ENCODE peak calls at places on chromosomes 7 and 10, in six cellular contexts. Z is colonic mucosa, R is fibroblast of lung, U is type B pancreatic cell, F is EL, X is hippocampal formation. L is an unnamed sample.

GRCh38 chr10:122648599-122649428 is 50.8 kb downstream of the C10orf120 start:
- DNase-seq in R (peak), F (peak), Z (peak), U (peak), X (peak), L (no peak)

GRCh38 chr7:127885843-127886242 is 145.4 kb downstream of the LRRC4 start:
- DNase-seq in Z (no peak), X (no peak), R (peak), F (peak), U (no peak), L (no peak)

GRCh38 chr10:75035975-75036708 is 75.3 kb upstream of the SAMD8 start:
- DNase-seq in F (peak), X (no peak), R (peak), Z (no peak), U (no peak), L (no peak)

GRCh38 chr7:44819292-44819691 is 22.8 kb downstream of the PPIA start:
- DNase-seq in U (no peak), X (no peak), Z (no peak), R (no peak), F (no peak), L (no peak)

GRCh38 chr10:71780722-71781121 is 7.4 kb upstream of the VSIR start:
- DNase-seq in F (no peak), U (no peak), R (no peak), X (no peak), Z (no peak), L (no peak)

GRCh38 chr7:4694653-4695335 is 12.7 kb downstream of the FOXK1 start:
- DNase-seq in R (peak), U (no peak), X (no peak), Z (no peak), F (peak), L (no peak)

GRCh38 chr7:28784166-28784870 is 173.8 kb downstream of the TRIL start:
- DNase-seq in Z (no peak), U (no peak), R (peak), X (no peak), F (no peak), L (no peak)

GRCh38 chr10:79547973-79548372 is 12.2 kb downstream of the SFTPA2 start:
- DNase-seq in F (no peak), Z (no peak), R (no peak), X (no peak), U (no peak), L (no peak)

GRCh38 chr7:118863961-118864360 is 639.5 kb downstream of the ANKRD7 start:
- DNase-seq in Z (no peak), U (no peak), R (peak), X (no peak), F (no peak), L (no peak)

GRCh38 chr10:102344067-102344466 is 51.4 kb upstream of the NFKB2 start:
- DNase-seq in Z (no peak), X (no peak), R (no peak), U (no peak), F (peak), L (no peak)

GRCh38 chr7:30206942-30207341 is 72.2 kb downstream of the MTURN start:
- DNase-seq in U (no peak), Z (no peak), X (no peak), F (no peak), R (no peak), L (no peak)

GRCh38 chr7:143002106-143002505 is 24.8 kb downstream of the OR9A2 start:
- DNase-seq in F (peak), U (no peak), X (no peak), R (peak), Z (no peak), L (no peak)

GRCh38 chr7:83976302-83976701 is 218.3 kb downstream of the SEMA3A start:
- DNase-seq in Z (no peak), F (peak), X (no peak), R (peak), U (no peak), L (no peak)

GRCh38 chr7:100674441-100675407 is 1.2 kb downstream of the GNB2 start:
- DNase-seq in X (peak), F (no peak), U (no peak), R (no peak), Z (peak), L (peak)

GRCh38 chr7:151013728-151014497 is 10.4 kb downstream of the ATG9B start:
- DNase-seq in X (peak), U (no peak), F (peak), R (peak), Z (peak), L (peak)

GRCh38 chr7:85041599-85042216 is 145.1 kb downstream of the SEMA3D start:
- DNase-seq in Z (peak), X (peak), R (peak), F (peak), U (no peak), L (no peak)

GRCh38 chr10:127872011-127872741 is 20.6 kb downstream of the CLRN3 start:
- DNase-seq in U (peak), X (no peak), R (peak), Z (peak), F (no peak), L (no peak)

GRCh38 chr10:71990706-71991269 is 26.6 kb downstream of the CHST3 start:
- DNase-seq in R (no peak), F (no peak), Z (no peak), U (no peak), X (no peak), L (no peak)

GRCh38 chr10:20596911-20597310 is 300.2 kb downstream of the NEBL start:
- DNase-seq in R (peak), U (no peak), X (no peak), F (no peak), Z (no peak), L (no peak)

GRCh38 chr10:101014966-101015581 is 15.5 kb downstream of the LZTS2 start:
- DNase-seq in R (peak), Z (no peak), X (no peak), U (no peak), F (peak), L (no peak)

GRCh38 chr7:134818568-134819345 is 39.3 kb downstream of the CALD1 start:
- DNase-seq in Z (no peak), U (no peak), R (no peak), X (no peak), F (no peak), L (no peak)

GRCh38 chr7:108094375-108094774 is 35.8 kb downstream of the LAMB4 start:
- DNase-seq in Z (no peak), F (peak), X (no peak), R (peak), U (no peak), L (no peak)

GRCh38 chr10:44386546-44387052 is 1.7 kb upstream of the CXCL12 start:
- DNase-seq in X (peak), Z (peak), U (peak), R (peak), F (peak), L (no peak)

GRCh38 chr7:94087664-94088352 is 83.7 kb upstream of the BET1 start:
- DNase-seq in F (peak), U (no peak), R (peak), Z (peak), X (peak), L (peak)

GRCh38 chr10:80414126-80414898 is 6.0 kb downstream of the PRXL2A start:
- DNase-seq in Z (peak), U (no peak), R (peak), F (no peak), X (no peak), L (no peak)

GRCh38 chr10:77553966-77554365 is 83.6 kb downstream of the KCNMA1 start:
- DNase-seq in U (no peak), F (no peak), Z (no peak), X (no peak), R (no peak), L (no peak)

GRCh38 chr7:129864042-129864441 is 88.7 kb downstream of the UBE2H start:
- DNase-seq in R (no peak), U (no peak), X (no peak), Z (no peak), F (no peak), L (no peak)

GRCh38 chr10:103812431-103812830 is 42.9 kb downstream of the SH3PXD2A start:
- DNase-seq in Z (peak), R (peak), U (no peak), X (no peak), F (no peak), L (no peak)

GRCh38 chr7:39271386-39271785 is 293.7 kb downstream of the POU6F2 start:
- DNase-seq in X (peak), U (no peak), R (no peak), F (peak), Z (peak), L (no peak)

GRCh38 chr10:119665901-119666708 is 14.9 kb downstream of the BAG3 start:
- DNase-seq in U (no peak), Z (no peak), X (no peak), R (peak), F (peak), L (no peak)